ENCODE peak calls at places on chromosomes 16 and 17, in seven cellular contexts. One of them, this sample, is unnamed.

GRCh38 chr17:29760771-29761682 is 138.3 kb upstream of the CORO6 start:
- DNase-seq in stimulated activated naive CD4-positive, alpha-beta T cell: peak
- DNase-seq in MCF 10A: peak
- DNase-seq in fibroblast of the conjunctiva: peak
- DNase-seq in mucosa of gallbladder: peak
- DNase-seq in NCI-H774: peak
- DNase-seq in Calu3: peak
- DNase-seq in this sample: peak

GRCh38 chr17:43309505-43310329 is 75.9 kb upstream of the RNU2-1 start:
- DNase-seq in stimulated activated naive CD4-positive, alpha-beta T cell: no peak
- DNase-seq in MCF 10A: no peak
- DNase-seq in fibroblast of the conjunctiva: no peak
- DNase-seq in mucosa of gallbladder: no peak
- DNase-seq in NCI-H774: no peak
- DNase-seq in Calu3: no peak
- DNase-seq in this sample: peak

GRCh38 chr17:48726182-48726915 is 2.2 kb downstream of the HOXB13 start:
- DNase-seq in stimulated activated naive CD4-positive, alpha-beta T cell: no peak
- DNase-seq in MCF 10A: no peak
- DNase-seq in fibroblast of the conjunctiva: no peak
- DNase-seq in mucosa of gallbladder: no peak
- DNase-seq in NCI-H774: no peak
- DNase-seq in Calu3: no peak
- DNase-seq in this sample: no peak

GRCh38 chr17:66353937-66354401 is 51.6 kb downstream of the PRKCA start:
- DNase-seq in stimulated activated naive CD4-positive, alpha-beta T cell: no peak
- DNase-seq in MCF 10A: peak
- DNase-seq in fibroblast of the conjunctiva: peak
- DNase-seq in mucosa of gallbladder: no peak
- DNase-seq in NCI-H774: no peak
- DNase-seq in Calu3: no peak
- DNase-seq in this sample: no peak

GRCh38 chr17:47763913-47764582 is 31.0 kb downstream of the TBX21 start:
- DNase-seq in stimulated activated naive CD4-positive, alpha-beta T cell: no peak
- DNase-seq in MCF 10A: no peak
- DNase-seq in fibroblast of the conjunctiva: no peak
- DNase-seq in mucosa of gallbladder: no peak
- DNase-seq in NCI-H774: no peak
- DNase-seq in Calu3: no peak
- DNase-seq in this sample: no peak

GRCh38 chr17:7929158-7930029 is at the start of gene KCNAB3:
- DNase-seq in stimulated activated naive CD4-positive, alpha-beta T cell: peak
- DNase-seq in MCF 10A: no peak
- DNase-seq in fibroblast of the conjunctiva: no peak
- DNase-seq in mucosa of gallbladder: peak
- DNase-seq in NCI-H774: no peak
- DNase-seq in Calu3: no peak
- DNase-seq in this sample: peak

GRCh38 chr16:17350212-17350611 is 120.5 kb downstream of the XYLT1 start:
- DNase-seq in stimulated activated naive CD4-positive, alpha-beta T cell: no peak
- DNase-seq in MCF 10A: no peak
- DNase-seq in fibroblast of the conjunctiva: no peak
- DNase-seq in mucosa of gallbladder: no peak
- DNase-seq in NCI-H774: no peak
- DNase-seq in Calu3: no peak
- DNase-seq in this sample: no peak

GRCh38 chr17:62688398-62689140 is 61.1 kb downstream of the MRC2 start:
- DNase-seq in stimulated activated naive CD4-positive, alpha-beta T cell: no peak
- DNase-seq in MCF 10A: no peak
- DNase-seq in fibroblast of the conjunctiva: no peak
- DNase-seq in mucosa of gallbladder: no peak
- DNase-seq in NCI-H774: no peak
- DNase-seq in Calu3: no peak
- DNase-seq in this sample: no peak

GRCh38 chr17:79952915-79953314 is 82.8 kb downstream of the TBC1D16 start:
- DNase-seq in stimulated activated naive CD4-positive, alpha-beta T cell: no peak
- DNase-seq in MCF 10A: no peak
- DNase-seq in fibroblast of the conjunctiva: no peak
- DNase-seq in mucosa of gallbladder: no peak
- DNase-seq in NCI-H774: no peak
- DNase-seq in Calu3: no peak
- DNase-seq in this sample: no peak

GRCh38 chr16:83470406-83470805 is 337.4 kb upstream of the HSBP1 start:
- DNase-seq in stimulated activated naive CD4-positive, alpha-beta T cell: no peak
- DNase-seq in MCF 10A: no peak
- DNase-seq in fibroblast of the conjunctiva: no peak
- DNase-seq in mucosa of gallbladder: no peak
- DNase-seq in NCI-H774: no peak
- DNase-seq in Calu3: no peak
- DNase-seq in this sample: no peak

GRCh38 chr17:14321476-14321949 is 20.6 kb downstream of the HS3ST3B1 start:
- DNase-seq in stimulated activated naive CD4-positive, alpha-beta T cell: no peak
- DNase-seq in MCF 10A: no peak
- DNase-seq in fibroblast of the conjunctiva: no peak
- DNase-seq in mucosa of gallbladder: no peak
- DNase-seq in NCI-H774: no peak
- DNase-seq in Calu3: no peak
- DNase-seq in this sample: no peak

GRCh38 chr17:49106366-49107210 is 26.0 kb upstream of the B4GALNT2 start:
- DNase-seq in stimulated activated naive CD4-positive, alpha-beta T cell: no peak
- DNase-seq in MCF 10A: no peak
- DNase-seq in fibroblast of the conjunctiva: no peak
- DNase-seq in mucosa of gallbladder: peak
- DNase-seq in NCI-H774: no peak
- DNase-seq in Calu3: no peak
- DNase-seq in this sample: no peak

GRCh38 chr16:30585022-30585399 is 486 bp downstream of the ZNF785 start:
- DNase-seq in stimulated activated naive CD4-positive, alpha-beta T cell: no peak
- DNase-seq in MCF 10A: peak
- DNase-seq in fibroblast of the conjunctiva: no peak
- DNase-seq in mucosa of gallbladder: no peak
- DNase-seq in NCI-H774: no peak
- DNase-seq in Calu3: no peak
- DNase-seq in this sample: no peak

GRCh38 chr16:11407047-11407982 is 62.1 kb downstream of the RMI2 start:
- DNase-seq in stimulated activated naive CD4-positive, alpha-beta T cell: peak
- DNase-seq in MCF 10A: peak
- DNase-seq in fibroblast of the conjunctiva: peak
- DNase-seq in mucosa of gallbladder: peak
- DNase-seq in NCI-H774: peak
- DNase-seq in Calu3: peak
- DNase-seq in this sample: peak

GRCh38 chr16:78235168-78235800 is 135.8 kb downstream of the WWOX start:
- DNase-seq in stimulated activated naive CD4-positive, alpha-beta T cell: peak
- DNase-seq in MCF 10A: peak
- DNase-seq in fibroblast of the conjunctiva: peak
- DNase-seq in mucosa of gallbladder: peak
- DNase-seq in NCI-H774: peak
- DNase-seq in Calu3: peak
- DNase-seq in this sample: peak

GRCh38 chr16:11118479-11118878 is 137.5 kb downstream of the SOCS1 start:
- DNase-seq in stimulated activated naive CD4-positive, alpha-beta T cell: no peak
- DNase-seq in MCF 10A: no peak
- DNase-seq in fibroblast of the conjunctiva: no peak
- DNase-seq in mucosa of gallbladder: no peak
- DNase-seq in NCI-H774: no peak
- DNase-seq in Calu3: no peak
- DNase-seq in this sample: no peak

GRCh38 chr17:48024149-48025039 is 13.2 kb downstream of the COPZ2 start:
- DNase-seq in stimulated activated naive CD4-positive, alpha-beta T cell: no peak
- DNase-seq in MCF 10A: peak
- DNase-seq in fibroblast of the conjunctiva: no peak
- DNase-seq in mucosa of gallbladder: peak
- DNase-seq in NCI-H774: peak
- DNase-seq in Calu3: peak
- DNase-seq in this sample: peak

GRCh38 chr17:81959362-81960129 is 1.4 kb downstream of the NOTUM start:
- DNase-seq in stimulated activated naive CD4-positive, alpha-beta T cell: peak
- DNase-seq in MCF 10A: peak
- DNase-seq in fibroblast of the conjunctiva: no peak
- DNase-seq in mucosa of gallbladder: peak
- DNase-seq in NCI-H774: peak
- DNase-seq in Calu3: peak
- DNase-seq in this sample: peak

GRCh38 chr17:70278846-70279465 is 109.6 kb downstream of the KCNJ2 start:
- DNase-seq in stimulated activated naive CD4-positive, alpha-beta T cell: no peak
- DNase-seq in MCF 10A: no peak
- DNase-seq in fibroblast of the conjunctiva: no peak
- DNase-seq in mucosa of gallbladder: no peak
- DNase-seq in NCI-H774: peak
- DNase-seq in Calu3: no peak
- DNase-seq in this sample: no peak

GRCh38 chr17:49224198-49224996 is 6.2 kb downstream of the PHOSPHO1 start:
- DNase-seq in stimulated activated naive CD4-positive, alpha-beta T cell: peak
- DNase-seq in MCF 10A: no peak
- DNase-seq in fibroblast of the conjunctiva: no peak
- DNase-seq in mucosa of gallbladder: no peak
- DNase-seq in NCI-H774: peak
- DNase-seq in Calu3: peak
- DNase-seq in this sample: peak

GRCh38 chr16:35559911-35560636 is 2100.7 kb downstream of the TP53TG3F start:
- DNase-seq in stimulated activated naive CD4-positive, alpha-beta T cell: no peak
- DNase-seq in MCF 10A: peak
- DNase-seq in fibroblast of the conjunctiva: no peak
- DNase-seq in mucosa of gallbladder: no peak
- DNase-seq in NCI-H774: peak
- DNase-seq in Calu3: no peak
- DNase-seq in this sample: no peak

GRCh38 chr17:56679148-56679766 is 85.8 kb downstream of the NOG start:
- DNase-seq in stimulated activated naive CD4-positive, alpha-beta T cell: peak
- DNase-seq in MCF 10A: peak
- DNase-seq in fibroblast of the conjunctiva: peak
- DNase-seq in mucosa of gallbladder: no peak
- DNase-seq in NCI-H774: no peak
- DNase-seq in Calu3: no peak
- DNase-seq in this sample: no peak

GRCh38 chr17:7838291-7839075 is 4.5 kb downstream of the KDM6B start:
- DNase-seq in stimulated activated naive CD4-positive, alpha-beta T cell: no peak
- DNase-seq in MCF 10A: no peak
- DNase-seq in fibroblast of the conjunctiva: peak
- DNase-seq in mucosa of gallbladder: no peak
- DNase-seq in NCI-H774: no peak
- DNase-seq in Calu3: no peak
- DNase-seq in this sample: no peak

GRCh38 chr16:14003119-14003570 is 68.0 kb upstream of the MRTFB start:
- DNase-seq in stimulated activated naive CD4-positive, alpha-beta T cell: no peak
- DNase-seq in MCF 10A: peak
- DNase-seq in fibroblast of the conjunctiva: no peak
- DNase-seq in mucosa of gallbladder: peak
- DNase-seq in NCI-H774: no peak
- DNase-seq in Calu3: peak
- DNase-seq in this sample: peak

GRCh38 chr17:41773731-41774193 is 12.7 kb downstream of the JUP start:
- DNase-seq in stimulated activated naive CD4-positive, alpha-beta T cell: no peak
- DNase-seq in MCF 10A: peak
- DNase-seq in fibroblast of the conjunctiva: no peak
- DNase-seq in mucosa of gallbladder: no peak
- DNase-seq in NCI-H774: no peak
- DNase-seq in Calu3: no peak
- DNase-seq in this sample: no peak

GRCh38 chr17:56908061-56908542 is 5.7 kb downstream of the TRIM25 start:
- DNase-seq in stimulated activated naive CD4-positive, alpha-beta T cell: no peak
- DNase-seq in MCF 10A: no peak
- DNase-seq in fibroblast of the conjunctiva: no peak
- DNase-seq in mucosa of gallbladder: no peak
- DNase-seq in NCI-H774: no peak
- DNase-seq in Calu3: no peak
- DNase-seq in this sample: no peak

GRCh38 chr17:70074236-70074830 is 692 bp upstream of the KCNJ16 start:
- DNase-seq in stimulated activated naive CD4-positive, alpha-beta T cell: no peak
- DNase-seq in MCF 10A: no peak
- DNase-seq in fibroblast of the conjunctiva: no peak
- DNase-seq in mucosa of gallbladder: no peak
- DNase-seq in NCI-H774: no peak
- DNase-seq in Calu3: no peak
- DNase-seq in this sample: no peak

GRCh38 chr16:84895016-84895415 is 75.2 kb downstream of the CRISPLD2 start:
- DNase-seq in stimulated activated naive CD4-positive, alpha-beta T cell: no peak
- DNase-seq in MCF 10A: no peak
- DNase-seq in fibroblast of the conjunctiva: no peak
- DNase-seq in mucosa of gallbladder: no peak
- DNase-seq in NCI-H774: no peak
- DNase-seq in Calu3: no peak
- DNase-seq in this sample: no peak

GRCh38 chr17:6437956-6438355 is 3.0 kb upstream of the AIPL1 start:
- DNase-seq in stimulated activated naive CD4-positive, alpha-beta T cell: no peak
- DNase-seq in MCF 10A: no peak
- DNase-seq in fibroblast of the conjunctiva: no peak
- DNase-seq in mucosa of gallbladder: no peak
- DNase-seq in NCI-H774: no peak
- DNase-seq in Calu3: no peak
- DNase-seq in this sample: no peak

This sample was measured in prostate gland.